ENCODE peak calls at places on chromosome 7, in five cellular contexts. I is iris pigment epithelial cell, D is dermis blood vessel endothelial cell, C is left colon, R is HEK293T. K is an unnamed sample.

GRCh38 chr7:107902381-107902780 is 11.4 kb downstream of the DLD start:
- DNase-seq in I (peak), D (no peak), R (no peak), C (no peak), K (no peak)

GRCh38 chr7:17043012-17043877 is 161.5 kb upstream of the AGR3 start:
- DNase-seq in I (peak), D (peak), C (no peak), R (no peak), K (peak)

GRCh38 chr7:7858559-7858958 is 110.0 kb upstream of the GLCCI1 start:
- DNase-seq in D (peak), C (no peak), R (no peak), I (no peak), K (no peak)

GRCh38 chr7:149720372-149721083 is 52.9 kb downstream of the ZNF467 start:
- DNase-seq in I (no peak), R (no peak), D (no peak), C (no peak), K (no peak)

GRCh38 chr7:85001493-85002345 is 185.1 kb downstream of the SEMA3D start:
- DNase-seq in D (no peak), I (peak), C (no peak), R (no peak), K (peak)

GRCh38 chr7:44964384-44964830 is 14.4 kb downstream of the MYO1G start:
- DNase-seq in C (no peak), D (peak), I (peak), R (peak), K (no peak)

GRCh38 chr7:46286346-46286745 is 365.3 kb upstream of the IGFBP3 start:
- DNase-seq in D (no peak), R (no peak), I (no peak), C (no peak), K (no peak)

GRCh38 chr7:3482147-3482921 is 181.3 kb downstream of the SDK1 start:
- DNase-seq in R (peak), C (no peak), D (peak), I (peak), K (peak)

GRCh38 chr7:157875230-157876179 is 538.7 kb downstream of the DNAJB6 start:
- DNase-seq in D (peak), R (peak), C (peak), I (no peak), K (no peak)

GRCh38 chr7:81190997-81191747 is 272.3 kb upstream of the SEMA3C start:
- DNase-seq in D (no peak), I (peak), R (no peak), C (no peak), K (peak)

GRCh38 chr7:79528421-79528820 is 75.0 kb upstream of the MAGI2 start:
- DNase-seq in D (no peak), I (no peak), C (no peak), R (no peak), K (no peak)

GRCh38 chr7:158000160-158000559 is 587.5 kb downstream of the PTPRN2 start:
- DNase-seq in R (no peak), C (no peak), D (no peak), I (no peak), K (no peak)

GRCh38 chr7:108805808-108806397 is 236.2 kb downstream of the DNAJB9 start:
- DNase-seq in C (no peak), R (peak), D (peak), I (peak), K (peak)

GRCh38 chr7:50393076-50393475 is 57.1 kb downstream of the FIGNL1 start:
- DNase-seq in I (no peak), D (no peak), R (no peak), C (no peak), K (no peak)

GRCh38 chr7:45924283-45924682 is 3.2 kb upstream of the IGFBP3 start:
- DNase-seq in D (peak), R (no peak), I (peak), C (no peak), K (peak)

GRCh38 chr7:144011458-144012230 is 11.5 kb downstream of the OR6B1 start:
- DNase-seq in C (no peak), I (no peak), D (peak), R (no peak), K (peak)

GRCh38 chr7:1461640-1462375 is 2.5 kb upstream of the MICALL2 start:
- DNase-seq in C (no peak), I (no peak), R (no peak), D (no peak), K (no peak)

GRCh38 chr7:129605960-129606644 is 5.4 kb upstream of the NRF1 start:
- DNase-seq in I (no peak), D (no peak), R (no peak), C (no peak), K (no peak)